ENCODE peak calls at places on chromosomes 11 and 22, in six cellular contexts. O is midbrain, A is activated T-helper 1 cell treated with Interleukin-2 at 50 U/mL for 16 hours, E is stomach, N is omental fat pad, W is HCT116. B is an unnamed sample.

GRCh38 chr11:60970369-60970774 is 1.1 kb upstream of the CD6 start:
- DNase-seq in E (peak), W (peak), N (no peak), A (peak), O (peak), B (peak)

GRCh38 chr11:5705688-5706087 is 16.1 kb downstream of the TRIM22 start:
- DNase-seq in O (no peak), N (no peak), W (no peak), E (no peak), A (no peak), B (no peak)

GRCh38 chr11:58963551-58964075 is 24.3 kb downstream of the GLYATL1 start:
- DNase-seq in W (no peak), E (peak), O (no peak), A (no peak), N (no peak), B (no peak)

GRCh38 chr22:30891443-30891755 is 77.2 kb downstream of the MORC2 start:
- DNase-seq in E (no peak), W (no peak), O (no peak), A (no peak), N (no peak), B (no peak)

GRCh38 chr11:11451501-11452005 is 98.5 kb upstream of the CSNK2A3 start:
- DNase-seq in E (no peak), W (peak), N (no peak), O (no peak), A (no peak), B (no peak)

GRCh38 chr11:115256326-115257197 is 247.7 kb downstream of the CADM1 start:
- DNase-seq in E (no peak), O (no peak), A (no peak), N (no peak), W (no peak), B (no peak)

GRCh38 chr22:23122992-23123803 is 18.6 kb downstream of the RSPH14 start:
- DNase-seq in E (no peak), W (no peak), O (no peak), N (no peak), A (no peak), B (no peak)

GRCh38 chr11:535519-536454 is at the start of gene HRAS:
- DNase-seq in N (peak), E (peak), O (peak), A (peak), W (peak), B (peak)

GRCh38 chr11:69862331-69862761 is 43.1 kb upstream of the FGF3 start:
- DNase-seq in W (no peak), O (no peak), N (no peak), E (no peak), A (no peak), B (no peak)

GRCh38 chr11:126282361-126282741 is 542 bp upstream of the TIRAP start:
- DNase-seq in A (peak), N (peak), E (peak), O (peak), W (no peak), B (peak)

GRCh38 chr22:20940904-20941385 is 23.7 kb downstream of the CRKL start:
- DNase-seq in O (no peak), E (no peak), A (no peak), W (no peak), N (no peak), B (no peak)